ENCODE peak calls at places on chromosomes 2 and 18, in seven cellular contexts. B is activated CD8-positive, alpha-beta memory T cell treated with anti-CD3 and anti-CD28 coated beads, Interleukin-2, amount 50 U/mL, for 48 hours; T is activated B cell treated with CpG ODN at 0.5 μM for 24 hours; C is A549; L is H54; A is midbrain; U is ACHN. F is an unnamed sample.

GRCh38 chr2:160836755-160837154 is 323.5 kb upstream of the TANK start:
- DNase-seq in A (no peak), C (peak), T (no peak), U (peak), B (no peak), L (peak), F (no peak)

GRCh38 chr2:115162454-115163293 is 720.2 kb downstream of the DPP10 start:
- DNase-seq in C (no peak), T (no peak), A (no peak), U (no peak), B (no peak), L (no peak), F (no peak)

GRCh38 chr2:26281226-26281625 is 36.5 kb downstream of the HADHB start:
- DNase-seq in A (no peak), B (no peak), U (no peak), T (no peak), C (no peak), L (no peak), F (no peak)

GRCh38 chr2:176158855-176159677 is 2.0 kb downstream of the HOXD3 start:
- DNase-seq in A (no peak), C (no peak), L (no peak), B (no peak), T (no peak), U (no peak), F (peak)

GRCh38 chr18:32252461-32252860 is 62.6 kb downstream of the MEP1B start:
- DNase-seq in T (no peak), U (no peak), B (no peak), A (no peak), C (no peak), L (no peak), F (no peak)

GRCh38 chr2:187917535-187917934 is 363.3 kb upstream of the TFPI start:
- DNase-seq in U (no peak), T (no peak), A (no peak), C (no peak), B (no peak), L (no peak), F (no peak)

GRCh38 chr2:46849080-46849715 is 66.4 kb downstream of the MCFD2 start:
- DNase-seq in C (peak), U (no peak), T (no peak), L (no peak), B (no peak), A (no peak), F (no peak)

GRCh38 chr2:38122344-38122743 is 46.4 kb upstream of the CYP1B1 start:
- DNase-seq in U (no peak), C (no peak), B (no peak), L (no peak), A (no peak), T (no peak), F (peak)

F was measured in upper lobe of left lung.